ENCODE peak calls at places on chromosome 2, in five cellular contexts. F is trophoblast cell, E is IMR-90, X is H9, S is mesendoderm. Q is an unnamed sample.
A peak's percentile ranks its signal among the peaks of the same experiment; 100 is the strongest.

GRCh38 chr2:70981421-70981820 is 3.0 kb downstream of the ANKRD53 start:
- DNase-seq in E (no peak), S (no peak), X (peak; percentile 8), F (no peak), Q (no peak)

GRCh38 chr2:54258171-54258570 is 2.1 kb upstream of the TSPYL6 start:
- DNase-seq in F (peak; percentile 10), E (peak; percentile 49), X (no peak), S (no peak), Q (no peak)

GRCh38 chr2:192197387-192197786 is 2.7 kb upstream of the TMEFF2 start:
- DNase-seq in S (no peak), E (no peak), X (no peak), F (no peak), Q (no peak)

GRCh38 chr2:217361491-217361890 is 501.6 kb upstream of the TNP1 start:
- DNase-seq in F (no peak), S (no peak), E (peak; percentile 34), X (no peak), Q (no peak)

GRCh38 chr2:24489942-24490673 is 946 bp upstream of the NCOA1 start:
- DNase-seq in E (peak; percentile 46), S (peak; percentile 80), X (peak; percentile 38), F (peak; percentile 90), Q (peak; percentile 20)

GRCh38 chr2:161036926-161037325 is 123.3 kb upstream of the TANK start:
- DNase-seq in X (no peak), S (no peak), E (no peak), F (no peak), Q (no peak)

GRCh38 chr2:171056307-171056706 is 104.4 kb downstream of the TLK1 start:
- DNase-seq in E (peak; percentile 66), F (peak; percentile 39), X (no peak), S (no peak), Q (no peak)

GRCh38 chr2:28558918-28559317 is 63.1 kb downstream of the PLB1 start:
- DNase-seq in S (no peak), F (no peak), X (no peak), E (no peak), Q (no peak)

GRCh38 chr2:84741182-84741822 is 139.6 kb downstream of the TRABD2A start:
- DNase-seq in F (peak; percentile 3), S (peak; percentile 85), X (peak; percentile 85), E (peak; percentile 43), Q (no peak)

GRCh38 chr2:71004356-71004755 is 9.7 kb upstream of the TEX261 start:
- DNase-seq in X (no peak), S (no peak), F (no peak), E (no peak), Q (no peak)

GRCh38 chr2:119049968-119050657 is 108.1 kb downstream of the MARCO start:
- DNase-seq in F (peak; percentile 9), S (peak; percentile 77), X (peak; percentile 71), E (no peak), Q (no peak)

GRCh38 chr2:69221960-69222751 is 164.9 kb downstream of the GFPT1 start:
- DNase-seq in E (peak; percentile 82), S (no peak), F (no peak), X (no peak), Q (no peak)

GRCh38 chr2:184363213-184363612 is 235.1 kb upstream of the ZNF804A start:
- DNase-seq in F (no peak), E (no peak), X (no peak), S (no peak), Q (no peak)

GRCh38 chr2:211800001-211800400 is 738.6 kb downstream of the ERBB4 start:
- DNase-seq in S (no peak), E (no peak), X (no peak), F (no peak), Q (no peak)

GRCh38 chr2:222424729-222425671 is 657 bp downstream of the SGPP2 start:
- DNase-seq in E (no peak), S (no peak), X (peak; percentile 38), F (peak; percentile 33), Q (no peak)

GRCh38 chr2:74843371-74844298 is 9.7 kb downstream of the HK2 start:
- DNase-seq in F (peak; percentile 53), E (peak; percentile 92), X (no peak), S (peak; percentile 42), Q (no peak)

GRCh38 chr2:109129356-109129920 is 433 bp downstream of the SH3RF3 start:
- DNase-seq in S (peak; percentile 34), E (no peak), X (no peak), F (peak; percentile 48), Q (peak; percentile 33)

DNA sequence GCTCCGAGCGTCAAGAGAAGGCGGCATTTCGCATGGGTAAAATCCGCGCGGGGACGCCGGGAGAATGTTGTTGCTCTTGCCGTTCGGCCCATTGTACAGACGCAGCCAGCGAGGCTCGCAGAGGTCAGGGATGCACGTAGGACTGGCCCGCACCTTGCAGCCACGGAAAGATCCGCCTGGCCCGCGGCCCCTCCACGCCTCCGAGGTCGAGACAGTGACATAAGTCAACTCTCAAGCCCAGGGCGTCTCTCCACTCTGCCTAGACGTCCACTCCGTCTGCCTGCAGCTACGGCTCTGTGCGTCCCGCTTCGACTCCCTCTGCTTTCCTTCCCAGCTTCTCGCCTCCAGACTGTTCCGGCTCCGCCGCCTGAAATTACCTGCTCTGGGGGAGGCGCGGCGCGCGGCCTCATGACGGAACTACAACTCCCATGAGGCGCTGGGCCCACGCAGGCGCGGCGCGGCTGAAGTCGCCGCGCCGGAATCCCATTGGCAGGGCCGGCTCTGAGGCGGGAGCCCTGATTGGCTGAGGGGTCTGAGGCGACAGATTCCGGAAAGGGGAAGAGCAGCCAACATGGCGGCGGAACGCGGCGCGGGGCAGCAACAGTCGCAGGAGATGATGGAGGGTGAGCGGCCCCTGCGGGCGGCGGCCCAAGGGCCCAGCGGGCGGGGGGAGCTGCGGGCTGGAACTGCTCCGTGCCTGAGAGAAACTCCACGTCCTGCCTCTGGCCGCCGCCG is at the start of gene PPP1R7:
- DNase-seq in E (peak; percentile 90), S (peak; percentile 98), X (peak; percentile 97), F (peak; percentile 98), Q (peak; percentile 95)
- H3K4ac ChIP-seq in E (peak within 1 kb of the TSS; percentile 92), S (no peak within 1 kb of the TSS), X (no peak within 1 kb of the TSS), F (peak within 1 kb of the TSS; percentile 61), Q (peak within 1 kb of the TSS; percentile 11)

DNA sequence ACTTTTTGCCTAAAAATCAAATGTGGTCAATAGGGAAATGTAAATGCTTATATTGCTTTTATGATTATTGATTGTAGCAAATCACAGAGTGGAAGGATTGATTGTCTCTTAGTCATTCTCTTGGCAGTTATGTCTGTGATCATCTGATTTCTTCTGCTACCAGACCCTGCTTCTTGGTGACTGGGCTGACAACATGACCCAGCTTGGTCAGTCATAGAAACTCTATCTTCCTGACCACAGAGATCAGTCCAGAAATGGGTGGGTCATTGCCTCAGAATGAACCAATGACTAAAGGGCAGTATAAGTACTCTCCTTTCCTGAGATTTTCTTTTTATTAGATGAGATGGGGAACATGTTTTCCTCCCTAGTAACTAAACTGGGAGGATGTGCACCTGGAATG is 87.6 kb downstream of the MAIP1 start:
- DNase-seq in S (no peak), F (no peak), X (no peak), E (peak; percentile 89), Q (no peak)
- H2BK120ac ChIP-seq in S (no peak overlapping the region), F (no peak overlapping the region), X (no peak overlapping the region), E (peak overlapping the region; percentile 35), Q (no peak overlapping the region)

DNA sequence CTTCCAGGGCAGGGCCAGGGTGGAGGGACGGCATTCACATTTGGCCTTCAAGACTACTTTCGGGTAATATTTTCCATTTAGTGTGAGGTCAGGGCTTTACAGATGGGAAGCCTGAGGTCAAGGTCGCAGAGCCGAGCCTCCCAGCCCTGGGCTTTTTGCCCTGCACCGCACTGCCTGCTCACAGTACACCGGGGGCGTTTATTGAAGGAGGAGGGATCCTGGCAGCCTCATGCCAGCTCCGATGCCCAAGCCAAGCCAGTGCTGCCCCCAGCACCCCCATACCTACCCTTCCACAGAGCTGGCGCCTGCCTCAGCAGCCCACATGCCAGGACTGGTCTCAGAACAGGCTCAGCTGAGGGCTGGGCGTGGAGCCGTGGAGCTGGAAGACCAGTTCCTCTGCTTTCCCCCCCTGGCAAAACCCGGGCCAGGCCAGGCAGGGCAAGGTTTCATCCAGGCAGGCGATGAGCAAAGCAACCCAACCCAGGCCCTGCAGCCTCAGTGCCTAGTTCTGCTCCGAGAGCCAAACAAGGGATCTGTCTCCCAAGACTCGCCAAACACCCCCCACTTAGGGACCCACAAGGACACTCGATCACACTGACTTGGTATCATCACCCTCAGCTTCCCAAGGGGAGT is 11.9 kb downstream of the SDC1 start:
- DNase-seq in E (no peak), X (no peak), F (peak; percentile 87), S (no peak), Q (no peak)
- H3K4ac ChIP-seq in E (peak overlapping the region; percentile 76), X (no peak overlapping the region), F (no peak overlapping the region), S (no peak overlapping the region), Q (no peak overlapping the region)

GRCh38 chr2:43077876-43078275 is 148.5 kb downstream of the ZFP36L2 start:
- DNase-seq in S (no peak), X (no peak), E (no peak), F (no peak), Q (no peak)
- H2BK120ac ChIP-seq in S (no peak overlapping the region), X (no peak overlapping the region), E (peak overlapping the region; percentile 93), F (no peak overlapping the region), Q (no peak overlapping the region)

GRCh38 chr2:39531220-39531777 is 94.2 kb upstream of the MAP4K3 start:
- DNase-seq in S (no peak), X (no peak), E (no peak), F (no peak), Q (no peak)
- H3K4ac ChIP-seq in S (no peak overlapping the region), X (no peak overlapping the region), E (peak overlapping the region; percentile 56), F (no peak overlapping the region), Q (no peak overlapping the region)

GRCh38 chr2:10584843-10585475 is 104.8 kb downstream of the NOL10 start:
- DNase-seq in S (peak; percentile 84), X (no peak), F (peak; percentile 16), E (peak; percentile 93), Q (peak; percentile 40)
- H2BK120ac ChIP-seq in S (no peak overlapping the region), X (no peak overlapping the region), F (no peak overlapping the region), E (peak overlapping the region; percentile 72), Q (no peak overlapping the region)

GRCh38 chr2:96869281-96869823 is 528 bp downstream of the SEMA4C start:
- DNase-seq in F (peak; percentile 66), S (peak; percentile 77), X (no peak), E (peak; percentile 74), Q (no peak)
- H3K4ac ChIP-seq in F (peak overlapping the region; percentile 100), S (peak overlapping the region; percentile 97), X (no peak overlapping the region), E (peak overlapping the region; percentile 94), Q (no peak overlapping the region)

GRCh38 chr2:27085670-27086089 is 892 bp upstream of the KHK start:
- DNase-seq in X (peak; percentile 71), F (peak; percentile 58), E (peak; percentile 45), S (peak; percentile 64), Q (no peak)

GRCh38 chr2:27087823-27088410 is 1.3 kb downstream of the KHK start:
- DNase-seq in X (no peak), S (no peak), F (no peak), E (no peak), Q (no peak)

GRCh38 chr2:27086722-27087446 is at the start of gene KHK:
- DNase-seq in E (no peak), F (peak; percentile 21), S (no peak), X (no peak), Q (no peak)

GRCh38 chr2:27085062-27085669 is 1.4 kb upstream of the KHK start:
- DNase-seq in F (no peak), E (no peak), S (no peak), X (no peak), Q (no peak)

GRCh38 chr2:27086090-27086721 is 366 bp upstream of the KHK start:
- DNase-seq in E (peak; percentile 86), S (peak; percentile 94), F (peak; percentile 99), X (peak; percentile 96), Q (peak; percentile 95)
- H2BK120ac ChIP-seq in E (no peak overlapping the region), S (no peak overlapping the region), F (peak overlapping the region; percentile 85), X (no peak overlapping the region), Q (no peak overlapping the region)

Q was measured in neuronal stem cell.